ENCODE peak calls at places on chromosomes 11 and 22, in five cellular contexts. P is HepG2, A is K562, S is H1, U is GM12878. J is an unnamed sample.

GRCh38 chr11:876550-876949 is 33.9 kb downstream of the TSPAN4 start:
- DNase-seq in P (no peak), A (no peak), S (no peak), U (no peak), J (no peak)

GRCh38 chr11:61392991-61393595 is 706 bp downstream of the TMEM216 start:
- DNase-seq in P (no peak), A (peak; percentile 45), S (no peak), U (no peak), J (no peak)

GRCh38 chr11:86938900-86939880 is 16.0 kb downstream of the FZD4 start:
- DNase-seq in P (peak; percentile 65), A (peak; percentile 81), S (no peak), U (no peak), J (peak; percentile 37)

GRCh38 chr11:68643576-68643975 is 40.8 kb upstream of the GAL start:
- DNase-seq in P (no peak), A (peak; percentile 44), S (no peak), U (no peak), J (peak; percentile 8)

GRCh38 chr11:115408036-115408911 is 95.9 kb downstream of the CADM1 start:
- DNase-seq in P (no peak), A (no peak), S (no peak), U (no peak), J (no peak)

GRCh38 chr11:8988329-8989234 is 15.2 kb downstream of the NRIP3 start:
- DNase-seq in P (no peak), A (peak; percentile 91), S (no peak), U (no peak), J (no peak)

GRCh38 chr22:46202897-46203589 is 47.0 kb downstream of the CDPF1 start:
- DNase-seq in P (no peak), A (no peak), S (no peak), U (no peak), J (no peak)

GRCh38 chr11:22768281-22768680 is 61.3 kb downstream of the SVIP start:
- DNase-seq in P (no peak), A (no peak), S (no peak), U (no peak), J (no peak)

GRCh38 chr11:77990981-77991380 is 3.5 kb downstream of the INTS4 start:
- DNase-seq in P (no peak), A (no peak), S (no peak), U (no peak), J (no peak)

GRCh38 chr11:77994434-77995362 is at the start of gene INTS4:
- DNase-seq in P (peak; percentile 99), A (peak; percentile 100), S (peak; percentile 99), U (peak; percentile 99), J (peak; percentile 100)

GRCh38 chr11:77999446-77999845 is 5.0 kb upstream of the INTS4 start:
- DNase-seq in P (no peak), A (no peak), S (no peak), U (no peak), J (no peak)

GRCh38 chr11:77993902-77994301 is 566 bp downstream of the INTS4 start:
- DNase-seq in P (no peak), A (no peak), S (no peak), U (no peak), J (no peak)
- H3K27ac ChIP-seq in P (peak overlapping the region; percentile 77), A (peak overlapping the region; percentile 81), S (no peak overlapping the region), U (peak overlapping the region; percentile 70), J (peak overlapping the region; percentile 46)

GRCh38 chr22:42799061-42799460 is 58.0 kb downstream of the ARFGAP3 start:
- DNase-seq in P (no peak), A (no peak), S (no peak), U (no peak), J (no peak)

GRCh38 chr22:42800731-42801536 is 56.1 kb downstream of the ARFGAP3 start:
- DNase-seq in P (peak; percentile 98), A (no peak), S (no peak), U (no peak), J (no peak)

GRCh38 chr22:42803454-42803853 is 53.6 kb downstream of the ARFGAP3 start:
- DNase-seq in P (no peak), A (no peak), S (no peak), U (no peak), J (no peak)

GRCh38 chr22:42799462-42800405 is 57.3 kb downstream of the ARFGAP3 start:
- DNase-seq in P (no peak), A (peak; percentile 10), S (no peak), U (no peak), J (no peak)

DNA sequence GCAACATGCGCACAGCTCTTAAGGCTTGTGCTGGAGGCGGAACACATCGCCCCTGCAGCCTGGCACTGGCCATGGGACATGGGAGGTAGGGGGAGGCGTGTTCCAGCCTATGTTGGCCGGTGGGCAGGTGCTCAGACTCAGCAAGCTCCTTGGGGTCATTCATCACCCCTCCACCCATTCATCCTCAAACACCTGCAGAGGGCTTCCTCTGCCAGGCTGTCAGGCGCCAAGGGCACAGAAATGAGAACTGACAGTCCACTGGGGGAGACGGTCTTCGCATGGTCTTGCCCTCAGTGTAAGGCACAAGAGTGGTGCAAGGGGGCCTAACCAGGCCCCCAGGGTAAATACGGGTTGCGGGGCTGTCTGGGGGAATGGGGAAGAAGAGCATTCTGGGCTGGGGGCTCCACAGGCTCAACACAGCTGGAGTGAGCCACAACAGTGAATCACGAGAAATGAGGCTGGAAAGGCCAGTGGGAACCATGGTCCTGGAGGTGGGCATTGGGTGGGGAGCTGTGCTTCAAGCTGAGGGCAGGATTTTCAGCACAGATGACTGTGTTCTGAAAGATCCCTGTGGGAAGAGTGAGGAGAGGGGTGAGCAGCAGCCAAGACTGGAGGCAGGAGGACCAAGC is 55.4 kb downstream of the ARFGAP3 start:
- DNase-seq in P (no peak), A (no peak), S (no peak), U (no peak), J (no peak)
- TF ChIP-seq POLR2AphosphoS5 in P (no peak), A (no peak), S (no peak), U (no peak), J (no peak)

DNA sequence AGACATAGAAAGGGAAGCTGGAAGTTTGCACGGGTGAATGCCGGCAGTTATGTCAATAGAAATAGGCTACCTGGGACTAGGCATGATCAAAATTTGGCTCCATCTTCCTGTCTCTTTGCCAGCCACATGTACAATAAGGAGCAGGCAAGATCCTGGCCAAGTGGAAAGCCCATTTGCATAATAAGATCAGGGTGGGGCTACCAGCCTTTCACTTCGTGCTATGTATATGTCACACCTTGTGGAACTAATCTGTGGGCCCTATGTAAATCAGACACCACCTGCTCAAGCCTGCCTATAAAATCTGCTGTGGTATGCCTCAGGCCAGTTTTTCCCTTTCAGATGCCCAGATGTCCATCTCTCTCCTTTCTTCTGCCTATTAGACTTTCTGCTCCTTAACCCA is 79.3 kb upstream of the DRD2 start:
- DNase-seq in P (no peak), A (peak; percentile 28), S (no peak), U (no peak), J (no peak)
- TF ChIP-seq ATF3 in P (no peak), A (no peak), S (no peak), U (no peak), J (no peak)

GRCh38 chr22:20319041-20319744 is 667 bp downstream of the DGCR6L start:
- DNase-seq in P (no peak), A (peak; percentile 85), S (no peak), U (no peak), J (no peak)
- H3K27ac ChIP-seq in P (peak overlapping the region; percentile 71), A (peak overlapping the region; percentile 75), S (no peak overlapping the region), U (no peak overlapping the region), J (peak overlapping the region; percentile 91)

GRCh38 chr11:64770120-64770519 is 8.2 kb downstream of the SF1 start:
- DNase-seq in P (no peak), A (no peak), S (no peak), U (no peak), J (no peak)
- TF ChIP-seq POLR2AphosphoS5 in P (no peak), A (peak; percentile 17), S (no peak), U (peak; percentile 53), J (no peak)

GRCh38 chr11:121417607-121418006 is 34.5 kb upstream of the SORL1 start:
- DNase-seq in P (no peak), A (no peak), S (no peak), U (no peak), J (no peak)

GRCh38 chr11:121420398-121420797 is 31.7 kb upstream of the SORL1 start:
- DNase-seq in P (no peak), A (no peak), S (no peak), U (no peak), J (no peak)

GRCh38 chr11:121419839-121420238 is 32.3 kb upstream of the SORL1 start:
- DNase-seq in P (no peak), A (no peak), S (no peak), U (no peak), J (no peak)

GRCh38 chr11:121416909-121417567 is 35.1 kb upstream of the SORL1 start:
- DNase-seq in P (no peak), A (no peak), S (no peak), U (peak; percentile 92), J (no peak)

GRCh38 chr11:121418625-121419114 is 33.4 kb upstream of the SORL1 start:
- DNase-seq in P (no peak), A (no peak), S (no peak), U (no peak), J (no peak)
- TF ChIP-seq ATF3 in P (no peak), A (no peak), S (no peak), U (no peak), J (no peak)

GRCh38 chr22:40531951-40532900 is 104.3 kb downstream of the MRTFA start:
- DNase-seq in P (no peak), A (no peak), S (no peak), U (no peak), J (no peak)
- H3K27ac ChIP-seq in P (no peak overlapping the region), A (no peak overlapping the region), S (no peak overlapping the region), U (peak overlapping the region; percentile 75), J (no peak overlapping the region)

GRCh38 chr11:103871923-103872551 is 164.4 kb upstream of the DDI1 start:
- DNase-seq in P (no peak), A (no peak), S (no peak), U (no peak), J (no peak)

GRCh38 chr11:103872748-103873147 is 163.7 kb upstream of the DDI1 start:
- DNase-seq in P (no peak), A (no peak), S (no peak), U (no peak), J (no peak)

GRCh38 chr11:103875855-103876510 is 160.5 kb upstream of the DDI1 start:
- DNase-seq in P (no peak), A (no peak), S (no peak), U (no peak), J (no peak)

GRCh38 chr11:103867481-103867880 is 169.0 kb upstream of the DDI1 start:
- DNase-seq in P (no peak), A (no peak), S (no peak), U (no peak), J (no peak)

DNA sequence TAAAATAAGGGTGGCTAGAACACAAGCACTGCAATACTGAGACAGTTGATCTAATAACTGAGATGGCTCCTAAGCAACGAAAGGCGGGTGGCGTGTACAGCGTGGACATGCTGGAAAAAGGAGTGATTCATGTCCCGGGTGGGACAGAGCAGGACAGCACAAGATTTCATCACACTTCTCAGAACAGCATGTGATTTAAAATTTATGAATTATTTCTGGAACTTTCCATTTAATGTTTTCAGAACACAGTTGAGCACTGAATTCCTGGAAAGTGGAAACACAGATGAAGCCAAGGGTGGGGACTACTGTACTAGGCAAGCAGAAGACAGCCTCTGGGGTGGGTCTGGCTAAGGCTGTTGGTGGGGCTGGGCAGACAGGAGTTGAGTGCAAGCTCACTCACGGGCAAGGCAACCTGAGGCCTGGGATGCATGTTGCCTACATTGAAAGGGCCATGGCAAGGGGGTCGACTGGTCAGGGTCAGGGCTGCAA is 165.6 kb upstream of the DDI1 start:
- DNase-seq in P (no peak), A (no peak), S (no peak), U (no peak), J (no peak)
- TF ChIP-seq POLR2AphosphoS5 in P (no peak), A (no peak), S (no peak), U (no peak), J (no peak)